ENCODE peak calls at places on chromosomes 3 and 15, in seven cellular contexts. L is HEK293T; B is activated CD4-positive, alpha-beta T cell treated with anti-CD3 and anti-CD28 coated beads, Interleukin-2, amount 50 U/mL, for 4 hours; V is GM04503; D is amniotic stem cell; C is kidney tubule cell; N is activated naive CD4-positive, alpha-beta T cell treated with anti-CD3 and anti-CD28 coated beads, Interleukin-2, amount 10 ng/mL, durations not matched to agents 7 days and 5 days. Q is an unnamed sample.

GRCh38 chr3:155854147-155854940 is at the start of gene SLC33A1:
- DNase-seq in L (peak; percentile 96), B (peak; percentile 98), V (peak; percentile 95), D (peak; percentile 98), C (peak; percentile 99), N (peak; percentile 99), Q (peak; percentile 100)

GRCh38 chr3:47162695-47163022 is 1.3 kb downstream of the SETD2 start:
- DNase-seq in L (no peak), B (no peak), V (no peak), D (no peak), C (peak; percentile 20), N (no peak), Q (no peak)

GRCh38 chr15:75456710-75457109 is 5.2 kb upstream of the SIN3A start:
- DNase-seq in L (no peak), B (no peak), V (no peak), D (no peak), C (peak; percentile 4), N (no peak), Q (peak; percentile 58)

GRCh38 chr3:27729748-27730611 is 7.9 kb upstream of the EOMES start:
- DNase-seq in L (no peak), B (no peak), V (no peak), D (no peak), C (no peak), N (no peak), Q (peak; percentile 85)

GRCh38 chr15:101811902-101812301 is at the start of gene OR4F15:
- DNase-seq in L (no peak), B (no peak), V (no peak), D (no peak), C (peak; percentile 18), N (no peak), Q (no peak)

GRCh38 chr3:112646623-112647022 is 5.7 kb upstream of the CCDC80 start:
- DNase-seq in L (no peak), B (no peak), V (no peak), D (no peak), C (peak; percentile 72), N (no peak), Q (peak; percentile 57)

GRCh38 chr3:142447308-142447851 is 457 bp downstream of the XRN1 start:
- DNase-seq in L (peak; percentile 38), B (peak; percentile 15), V (peak; percentile 12), D (peak; percentile 4), C (peak; percentile 44), N (peak; percentile 62), Q (peak; percentile 73)

GRCh38 chr3:128932516-128933212 is 53.2 kb downstream of the ACAD9 start:
- DNase-seq in L (no peak), B (no peak), V (no peak), D (no peak), C (no peak), N (no peak), Q (no peak)

GRCh38 chr3:157460253-157460652 is 23.6 kb downstream of the PTX3 start:
- DNase-seq in L (no peak), B (no peak), V (no peak), D (no peak), C (peak; percentile 71), N (no peak), Q (no peak)

GRCh38 chr3:178562143-178562868 is 26.1 kb downstream of the KCNMB2 start:
- DNase-seq in L (no peak), B (no peak), V (no peak), D (no peak), C (no peak), N (no peak), Q (no peak)

GRCh38 chr3:109336272-109336957 is 931 bp downstream of the DPPA4 start:
- DNase-seq in L (no peak), B (no peak), V (no peak), D (no peak), C (no peak), N (peak; percentile 27), Q (peak; percentile 74)

GRCh38 chr15:101455291-101455916 is 34.1 kb downstream of the PCSK6 start:
- DNase-seq in L (no peak), B (no peak), V (no peak), D (no peak), C (no peak), N (no peak), Q (peak; percentile 35)

GRCh38 chr15:88375234-88375926 is 91.8 kb downstream of the MRPL46 start:
- DNase-seq in L (no peak), B (no peak), V (no peak), D (peak; percentile 55), C (peak; percentile 72), N (no peak), Q (peak; percentile 54)

GRCh38 chr3:55891106-55891505 is 404.0 kb upstream of the WNT5A start:
- DNase-seq in L (no peak), B (no peak), V (no peak), D (no peak), C (peak; percentile 25), N (no peak), Q (no peak)